ENCODE peak calls at places on chromosomes 13 and 19, in four cellular contexts. P, D, K and Q are unnamed samples.

GRCh38 chr19:42277821-42278809 is 9.1 kb downstream of the CIC start:
- DNase-seq in P (no peak), D (no peak), K (peak), Q (peak)

GRCh38 chr13:28273919-28274318 is 135.6 kb downstream of the PAN3 start:
- DNase-seq in P (no peak), D (no peak), K (no peak), Q (no peak)

GRCh38 chr13:111434578-111435159 is 114.2 kb downstream of the TEX29 start:
- DNase-seq in P (no peak), D (no peak), K (no peak), Q (no peak)

GRCh38 chr19:43616306-43616705 is 3.1 kb downstream of the ZNF428 start:
- DNase-seq in P (no peak), D (no peak), K (no peak), Q (no peak)

GRCh38 chr13:38866649-38867048 is 124.0 kb downstream of the STOML3 start:
- DNase-seq in P (no peak), D (no peak), K (no peak), Q (peak)

GRCh38 chr13:110001622-110002275 is 215.4 kb upstream of the IRS2 start:
- DNase-seq in P (no peak), D (peak), K (no peak), Q (no peak)

GRCh38 chr19:21566073-21566472 is 60.7 kb downstream of the ZNF429 start:
- DNase-seq in P (no peak), D (no peak), K (no peak), Q (no peak)

GRCh38 chr19:35790981-35791813 is 15.8 kb downstream of the ARHGAP33 start:
- DNase-seq in P (no peak), D (no peak), K (peak), Q (no peak)

GRCh38 chr19:33622809-33623511 is 1.2 kb downstream of the CHST8 start:
- DNase-seq in P (no peak), D (no peak), K (no peak), Q (no peak)

GRCh38 chr19:14002571-14003278 is 3.4 kb downstream of the RFX1 start:
- DNase-seq in P (no peak), D (no peak), K (no peak), Q (no peak)